ENCODE peak calls at places on chromosomes 13 and 19, in six cellular contexts. One of them, this sample, is unnamed.
A peak's percentile ranks its signal among the peaks of the same experiment; 100 is the strongest.

GRCh38 chr19:48506138-48506733 is 5.4 kb downstream of the LMTK3 start:
- DNase-seq in DMS 273 treated with DMSO at 0.1 percent for 48 hours: peak; percentile 57
- DNase-seq in astrocyte of the spinal cord: peak; percentile 33
- DNase-seq in stimulated activated naive CD8-positive, alpha-beta T cell treated with anti-CD3 and anti-CD28 coated beads, Interleukin-15, amount 100 ng/mL, for 72 hours: no peak
- DNase-seq in NCI-H2081 treated with DMSO at 0.1 percent for 48 hours: no peak
- DNase-seq in activated T-helper 1 cell treated with anti-CD3 and anti-CD28 coated beads, Interleukin-2, amount 50 U/mL, for 16 hours: no peak
- DNase-seq in this sample: peak; percentile 62

GRCh38 chr13:40600145-40600751 is 66.2 kb downstream of the FOXO1 start:
- DNase-seq in DMS 273 treated with DMSO at 0.1 percent for 48 hours: no peak
- DNase-seq in stimulated activated naive CD8-positive, alpha-beta T cell treated with anti-CD3 and anti-CD28 coated beads, Interleukin-15, amount 100 ng/mL, for 72 hours: peak; percentile 39
- DNase-seq in activated T-helper 1 cell treated with anti-CD3 and anti-CD28 coated beads, Interleukin-2, amount 50 U/mL, for 16 hours: no peak
- DNase-seq in astrocyte of the spinal cord: no peak
- DNase-seq in NCI-H2081 treated with DMSO at 0.1 percent for 48 hours: no peak
- DNase-seq in this sample: no peak

GRCh38 chr13:41186481-41186880 is 7.9 kb downstream of the KBTBD7 start:
- DNase-seq in astrocyte of the spinal cord: no peak
- DNase-seq in stimulated activated naive CD8-positive, alpha-beta T cell treated with anti-CD3 and anti-CD28 coated beads, Interleukin-15, amount 100 ng/mL, for 72 hours: no peak
- DNase-seq in NCI-H2081 treated with DMSO at 0.1 percent for 48 hours: no peak
- DNase-seq in activated T-helper 1 cell treated with anti-CD3 and anti-CD28 coated beads, Interleukin-2, amount 50 U/mL, for 16 hours: no peak
- DNase-seq in DMS 273 treated with DMSO at 0.1 percent for 48 hours: no peak
- DNase-seq in this sample: no peak

GRCh38 chr19:1839658-1840540 is 8.4 kb downstream of the REXO1 start:
- DNase-seq in stimulated activated naive CD8-positive, alpha-beta T cell treated with anti-CD3 and anti-CD28 coated beads, Interleukin-15, amount 100 ng/mL, for 72 hours: no peak
- DNase-seq in astrocyte of the spinal cord: no peak
- DNase-seq in NCI-H2081 treated with DMSO at 0.1 percent for 48 hours: no peak
- DNase-seq in DMS 273 treated with DMSO at 0.1 percent for 48 hours: no peak
- DNase-seq in activated T-helper 1 cell treated with anti-CD3 and anti-CD28 coated beads, Interleukin-2, amount 50 U/mL, for 16 hours: no peak
- DNase-seq in this sample: no peak

GRCh38 chr19:13981988-13982501 is 24.1 kb downstream of the RFX1 start:
- DNase-seq in astrocyte of the spinal cord: no peak
- DNase-seq in DMS 273 treated with DMSO at 0.1 percent for 48 hours: no peak
- DNase-seq in NCI-H2081 treated with DMSO at 0.1 percent for 48 hours: no peak
- DNase-seq in stimulated activated naive CD8-positive, alpha-beta T cell treated with anti-CD3 and anti-CD28 coated beads, Interleukin-15, amount 100 ng/mL, for 72 hours: no peak
- DNase-seq in activated T-helper 1 cell treated with anti-CD3 and anti-CD28 coated beads, Interleukin-2, amount 50 U/mL, for 16 hours: no peak
- DNase-seq in this sample: no peak

GRCh38 chr13:84844473-84844872 is 954.7 kb downstream of the SLITRK6 start:
- DNase-seq in DMS 273 treated with DMSO at 0.1 percent for 48 hours: no peak
- DNase-seq in NCI-H2081 treated with DMSO at 0.1 percent for 48 hours: no peak
- DNase-seq in astrocyte of the spinal cord: peak; percentile 15
- DNase-seq in activated T-helper 1 cell treated with anti-CD3 and anti-CD28 coated beads, Interleukin-2, amount 50 U/mL, for 16 hours: no peak
- DNase-seq in stimulated activated naive CD8-positive, alpha-beta T cell treated with anti-CD3 and anti-CD28 coated beads, Interleukin-15, amount 100 ng/mL, for 72 hours: no peak
- DNase-seq in this sample: peak; percentile 37

GRCh38 chr19:3162418-3163229 is 15.9 kb upstream of the S1PR4 start:
- DNase-seq in stimulated activated naive CD8-positive, alpha-beta T cell treated with anti-CD3 and anti-CD28 coated beads, Interleukin-15, amount 100 ng/mL, for 72 hours: no peak
- DNase-seq in DMS 273 treated with DMSO at 0.1 percent for 48 hours: no peak
- DNase-seq in astrocyte of the spinal cord: no peak
- DNase-seq in NCI-H2081 treated with DMSO at 0.1 percent for 48 hours: no peak
- DNase-seq in activated T-helper 1 cell treated with anti-CD3 and anti-CD28 coated beads, Interleukin-2, amount 50 U/mL, for 16 hours: no peak
- DNase-seq in this sample: peak; percentile 32

GRCh38 chr13:67069117-67069767 is 160.9 kb downstream of the PCDH9 start:
- DNase-seq in NCI-H2081 treated with DMSO at 0.1 percent for 48 hours: no peak
- DNase-seq in activated T-helper 1 cell treated with anti-CD3 and anti-CD28 coated beads, Interleukin-2, amount 50 U/mL, for 16 hours: no peak
- DNase-seq in astrocyte of the spinal cord: no peak
- DNase-seq in stimulated activated naive CD8-positive, alpha-beta T cell treated with anti-CD3 and anti-CD28 coated beads, Interleukin-15, amount 100 ng/mL, for 72 hours: no peak
- DNase-seq in DMS 273 treated with DMSO at 0.1 percent for 48 hours: no peak
- DNase-seq in this sample: no peak

GRCh38 chr19:15759962-15760565 is 22.3 kb downstream of the OR10H3 start:
- DNase-seq in DMS 273 treated with DMSO at 0.1 percent for 48 hours: no peak
- DNase-seq in stimulated activated naive CD8-positive, alpha-beta T cell treated with anti-CD3 and anti-CD28 coated beads, Interleukin-15, amount 100 ng/mL, for 72 hours: no peak
- DNase-seq in astrocyte of the spinal cord: no peak
- DNase-seq in NCI-H2081 treated with DMSO at 0.1 percent for 48 hours: no peak
- DNase-seq in activated T-helper 1 cell treated with anti-CD3 and anti-CD28 coated beads, Interleukin-2, amount 50 U/mL, for 16 hours: no peak
- DNase-seq in this sample: no peak

GRCh38 chr19:15291666-15292065 is 40.7 kb downstream of the BRD4 start:
- DNase-seq in activated T-helper 1 cell treated with anti-CD3 and anti-CD28 coated beads, Interleukin-2, amount 50 U/mL, for 16 hours: no peak
- DNase-seq in astrocyte of the spinal cord: no peak
- DNase-seq in stimulated activated naive CD8-positive, alpha-beta T cell treated with anti-CD3 and anti-CD28 coated beads, Interleukin-15, amount 100 ng/mL, for 72 hours: no peak
- DNase-seq in NCI-H2081 treated with DMSO at 0.1 percent for 48 hours: no peak
- DNase-seq in DMS 273 treated with DMSO at 0.1 percent for 48 hours: no peak
- DNase-seq in this sample: peak; percentile 34

GRCh38 chr19:53881482-53882390 is at the start of gene PRKCG:
- DNase-seq in stimulated activated naive CD8-positive, alpha-beta T cell treated with anti-CD3 and anti-CD28 coated beads, Interleukin-15, amount 100 ng/mL, for 72 hours: peak; percentile 42
- DNase-seq in astrocyte of the spinal cord: no peak
- DNase-seq in activated T-helper 1 cell treated with anti-CD3 and anti-CD28 coated beads, Interleukin-2, amount 50 U/mL, for 16 hours: peak; percentile 49
- DNase-seq in DMS 273 treated with DMSO at 0.1 percent for 48 hours: no peak
- DNase-seq in NCI-H2081 treated with DMSO at 0.1 percent for 48 hours: no peak
- DNase-seq in this sample: peak; percentile 67

GRCh38 chr19:38441660-38442348 is 8.3 kb downstream of the RYR1 start:
- DNase-seq in stimulated activated naive CD8-positive, alpha-beta T cell treated with anti-CD3 and anti-CD28 coated beads, Interleukin-15, amount 100 ng/mL, for 72 hours: no peak
- DNase-seq in DMS 273 treated with DMSO at 0.1 percent for 48 hours: no peak
- DNase-seq in astrocyte of the spinal cord: no peak
- DNase-seq in NCI-H2081 treated with DMSO at 0.1 percent for 48 hours: no peak
- DNase-seq in activated T-helper 1 cell treated with anti-CD3 and anti-CD28 coated beads, Interleukin-2, amount 50 U/mL, for 16 hours: no peak
- DNase-seq in this sample: no peak

GRCh38 chr19:39405261-39405912 is 1.3 kb upstream of the ZFP36 start:
- DNase-seq in astrocyte of the spinal cord: no peak
- DNase-seq in NCI-H2081 treated with DMSO at 0.1 percent for 48 hours: no peak
- DNase-seq in activated T-helper 1 cell treated with anti-CD3 and anti-CD28 coated beads, Interleukin-2, amount 50 U/mL, for 16 hours: no peak
- DNase-seq in DMS 273 treated with DMSO at 0.1 percent for 48 hours: no peak
- DNase-seq in stimulated activated naive CD8-positive, alpha-beta T cell treated with anti-CD3 and anti-CD28 coated beads, Interleukin-15, amount 100 ng/mL, for 72 hours: no peak
- DNase-seq in this sample: peak; percentile 52

GRCh38 chr13:30829145-30829544 is 76.9 kb upstream of the MEDAG start:
- DNase-seq in NCI-H2081 treated with DMSO at 0.1 percent for 48 hours: no peak
- DNase-seq in DMS 273 treated with DMSO at 0.1 percent for 48 hours: no peak
- DNase-seq in astrocyte of the spinal cord: peak; percentile 74
- DNase-seq in activated T-helper 1 cell treated with anti-CD3 and anti-CD28 coated beads, Interleukin-2, amount 50 U/mL, for 16 hours: no peak
- DNase-seq in stimulated activated naive CD8-positive, alpha-beta T cell treated with anti-CD3 and anti-CD28 coated beads, Interleukin-15, amount 100 ng/mL, for 72 hours: no peak
- DNase-seq in this sample: peak; percentile 78

GRCh38 chr19:16025108-16026101 is 50.9 kb upstream of the TPM4 start:
- DNase-seq in NCI-H2081 treated with DMSO at 0.1 percent for 48 hours: no peak
- DNase-seq in activated T-helper 1 cell treated with anti-CD3 and anti-CD28 coated beads, Interleukin-2, amount 50 U/mL, for 16 hours: no peak
- DNase-seq in stimulated activated naive CD8-positive, alpha-beta T cell treated with anti-CD3 and anti-CD28 coated beads, Interleukin-15, amount 100 ng/mL, for 72 hours: no peak
- DNase-seq in astrocyte of the spinal cord: peak; percentile 39
- DNase-seq in DMS 273 treated with DMSO at 0.1 percent for 48 hours: no peak
- DNase-seq in this sample: peak; percentile 31

GRCh38 chr19:996051-996838 is 4.0 kb upstream of the GRIN3B start:
- DNase-seq in activated T-helper 1 cell treated with anti-CD3 and anti-CD28 coated beads, Interleukin-2, amount 50 U/mL, for 16 hours: peak; percentile 64
- DNase-seq in NCI-H2081 treated with DMSO at 0.1 percent for 48 hours: no peak
- DNase-seq in astrocyte of the spinal cord: peak; percentile 45
- DNase-seq in stimulated activated naive CD8-positive, alpha-beta T cell treated with anti-CD3 and anti-CD28 coated beads, Interleukin-15, amount 100 ng/mL, for 72 hours: peak; percentile 58
- DNase-seq in DMS 273 treated with DMSO at 0.1 percent for 48 hours: no peak
- DNase-seq in this sample: peak; percentile 62

GRCh38 chr19:54047626-54048025 is 16.1 kb downstream of the VSTM1 start:
- DNase-seq in DMS 273 treated with DMSO at 0.1 percent for 48 hours: no peak
- DNase-seq in NCI-H2081 treated with DMSO at 0.1 percent for 48 hours: no peak
- DNase-seq in astrocyte of the spinal cord: no peak
- DNase-seq in stimulated activated naive CD8-positive, alpha-beta T cell treated with anti-CD3 and anti-CD28 coated beads, Interleukin-15, amount 100 ng/mL, for 72 hours: no peak
- DNase-seq in activated T-helper 1 cell treated with anti-CD3 and anti-CD28 coated beads, Interleukin-2, amount 50 U/mL, for 16 hours: no peak
- DNase-seq in this sample: no peak

GRCh38 chr13:107968470-107968869 is 246.9 kb downstream of the LIG4 start:
- DNase-seq in astrocyte of the spinal cord: no peak
- DNase-seq in stimulated activated naive CD8-positive, alpha-beta T cell treated with anti-CD3 and anti-CD28 coated beads, Interleukin-15, amount 100 ng/mL, for 72 hours: no peak
- DNase-seq in DMS 273 treated with DMSO at 0.1 percent for 48 hours: no peak
- DNase-seq in activated T-helper 1 cell treated with anti-CD3 and anti-CD28 coated beads, Interleukin-2, amount 50 U/mL, for 16 hours: no peak
- DNase-seq in NCI-H2081 treated with DMSO at 0.1 percent for 48 hours: no peak
- DNase-seq in this sample: no peak

GRCh38 chr13:95315752-95316151 is 14.5 kb upstream of the ABCC4 start:
- DNase-seq in stimulated activated naive CD8-positive, alpha-beta T cell treated with anti-CD3 and anti-CD28 coated beads, Interleukin-15, amount 100 ng/mL, for 72 hours: no peak
- DNase-seq in astrocyte of the spinal cord: no peak
- DNase-seq in DMS 273 treated with DMSO at 0.1 percent for 48 hours: no peak
- DNase-seq in NCI-H2081 treated with DMSO at 0.1 percent for 48 hours: no peak
- DNase-seq in activated T-helper 1 cell treated with anti-CD3 and anti-CD28 coated beads, Interleukin-2, amount 50 U/mL, for 16 hours: no peak
- DNase-seq in this sample: no peak

GRCh38 chr19:3125900-3126524 is 9.8 kb upstream of the GNA15 start:
- DNase-seq in activated T-helper 1 cell treated with anti-CD3 and anti-CD28 coated beads, Interleukin-2, amount 50 U/mL, for 16 hours: peak; percentile 58
- DNase-seq in DMS 273 treated with DMSO at 0.1 percent for 48 hours: peak; percentile 20
- DNase-seq in NCI-H2081 treated with DMSO at 0.1 percent for 48 hours: no peak
- DNase-seq in astrocyte of the spinal cord: no peak
- DNase-seq in stimulated activated naive CD8-positive, alpha-beta T cell treated with anti-CD3 and anti-CD28 coated beads, Interleukin-15, amount 100 ng/mL, for 72 hours: peak; percentile 73
- DNase-seq in this sample: peak; percentile 30

GRCh38 chr13:99067160-99067985 is 89.5 kb upstream of the DOCK9 start:
- DNase-seq in stimulated activated naive CD8-positive, alpha-beta T cell treated with anti-CD3 and anti-CD28 coated beads, Interleukin-15, amount 100 ng/mL, for 72 hours: no peak
- DNase-seq in NCI-H2081 treated with DMSO at 0.1 percent for 48 hours: no peak
- DNase-seq in activated T-helper 1 cell treated with anti-CD3 and anti-CD28 coated beads, Interleukin-2, amount 50 U/mL, for 16 hours: no peak
- DNase-seq in astrocyte of the spinal cord: peak; percentile 73
- DNase-seq in DMS 273 treated with DMSO at 0.1 percent for 48 hours: no peak
- DNase-seq in this sample: peak; percentile 70

This sample was measured in mesenchymal stem cell.